ENCODE peak calls at places on chromosome 1, in five cellular contexts. P is endodermal cell; T is MM.1S; H is CD8-positive, alpha-beta T cell; D is fibroblast of lung. F is an unnamed sample.

GRCh38 chr1:209335090-209335692 is 248.3 kb upstream of the CAMK1G start:
- DNase-seq in P (peak; percentile 87), T (peak; percentile 51), H (no peak), D (peak; percentile 12), F (no peak)

GRCh38 chr1:31567956-31568570 is 8.3 kb upstream of the TINAGL1 start:
- DNase-seq in P (no peak), T (no peak), H (no peak), D (peak; percentile 58), F (no peak)

GRCh38 chr1:39170731-39171375 is 33.6 kb upstream of the MACF1 start:
- DNase-seq in P (peak; percentile 84), T (no peak), H (no peak), D (no peak), F (no peak)

GRCh38 chr1:7641587-7642417 is 129.3 kb upstream of the VAMP3 start:
- DNase-seq in P (no peak), T (no peak), H (no peak), D (no peak), F (no peak)

GRCh38 chr1:228333739-228334115 is 72.9 kb downstream of the TRIM11 start:
- DNase-seq in P (no peak), T (no peak), H (no peak), D (no peak), F (peak; percentile 68)

GRCh38 chr1:201778279-201779023 is 50.5 kb upstream of the IPO9 start:
- DNase-seq in P (no peak), T (no peak), H (no peak), D (peak; percentile 48), F (no peak)

GRCh38 chr1:201504179-201504631 is 2.7 kb downstream of the CSRP1 start:
- DNase-seq in P (no peak), T (no peak), H (no peak), D (peak; percentile 57), F (no peak)

GRCh38 chr1:22602060-22602740 is 34.2 kb upstream of the C1QA start:
- DNase-seq in P (no peak), T (no peak), H (no peak), D (no peak), F (no peak)

GRCh38 chr1:203166192-203166940 is 9.3 kb downstream of the MYBPH start:
- DNase-seq in P (peak; percentile 75), T (peak; percentile 82), H (no peak), D (no peak), F (no peak)

GRCh38 chr1:92123868-92124267 is 43.7 kb downstream of the BTBD8 start:
- DNase-seq in P (no peak), T (peak; percentile 10), H (no peak), D (no peak), F (no peak)

DNA sequence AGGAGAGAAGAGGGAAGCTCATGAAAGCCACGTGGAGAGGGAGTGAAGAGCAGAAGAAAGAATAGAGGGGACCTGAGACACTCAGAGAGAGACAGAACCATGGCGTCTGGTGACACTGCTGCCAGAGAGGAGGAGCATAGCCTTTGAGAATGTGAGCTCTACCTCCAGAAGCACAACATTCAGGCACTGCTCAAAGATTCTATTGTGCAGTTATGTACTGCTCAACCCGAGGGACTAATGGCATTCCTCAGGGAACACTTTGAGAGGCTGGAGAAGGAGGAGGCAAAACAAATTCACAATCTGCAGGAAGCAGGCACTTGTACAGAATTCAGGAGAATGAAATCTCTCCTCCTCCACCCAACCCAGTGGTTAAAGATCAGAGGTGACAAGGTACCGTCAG is 45.1 kb downstream of the BTBD8 start:
- DNase-seq in P (no peak), T (no peak), H (no peak), D (no peak), F (no peak)
- H3K27ac ChIP-seq in P (no peak overlapping the region), T (no peak overlapping the region), H (no peak overlapping the region), D (no peak overlapping the region), F (no peak overlapping the region)

DNA sequence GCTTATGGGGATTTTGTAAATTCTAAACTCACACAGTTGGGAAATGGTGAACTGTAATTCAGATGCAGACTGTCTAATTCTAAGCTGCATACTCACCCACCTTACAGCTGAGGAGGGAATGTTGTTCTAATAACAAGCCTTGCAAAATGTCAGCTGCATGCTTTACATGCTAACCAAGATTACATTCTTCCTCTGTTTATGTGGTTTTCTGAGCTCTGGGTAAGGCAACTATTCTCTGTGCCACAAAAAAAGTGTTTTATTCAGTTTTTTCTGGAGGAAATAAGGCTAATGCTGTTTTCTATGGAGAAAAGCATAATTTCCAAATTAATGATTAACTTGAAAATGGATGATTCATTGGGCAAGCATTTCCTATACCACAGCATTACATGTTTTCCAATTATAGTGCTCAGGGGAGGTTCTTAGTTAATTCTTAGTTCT is 64.9 kb downstream of the RGS13 start:
- DNase-seq in P (no peak), T (no peak), H (no peak), D (peak; percentile 96), F (no peak)
- H3K4me3 ChIP-seq in P (no peak overlapping the region), T (no peak overlapping the region), H (no peak overlapping the region), D (no peak overlapping the region), F (no peak overlapping the region)

GRCh38 chr1:159653201-159653600 is 61.2 kb downstream of the CRP start:
- DNase-seq in P (no peak), T (no peak), H (no peak), D (peak; percentile 43), F (no peak)
- TF ChIP-seq CTCF in P (no peak), T (no peak), H (no peak), D (no peak), F (no peak)

GRCh38 chr1:33460947-33461629 is 11.4 kb upstream of the ZSCAN20 start:
- DNase-seq in P (no peak), T (peak; percentile 45), H (no peak), D (no peak), F (no peak)
- H3K27ac ChIP-seq in P (no peak overlapping the region), T (peak overlapping the region; percentile 68), H (no peak overlapping the region), D (no peak overlapping the region), F (peak overlapping the region; percentile 92)

GRCh38 chr1:181205901-181206300 is 117.4 kb downstream of the IER5 start:
- DNase-seq in P (peak; percentile 52), T (no peak), H (no peak), D (no peak), F (no peak)
- H3K4me3 ChIP-seq in P (no peak overlapping the region), T (no peak overlapping the region), H (no peak overlapping the region), D (no peak overlapping the region), F (no peak overlapping the region)

F was measured in coronary artery.